ENCODE peak calls at places on chromosomes 16 and 17, in five cellular contexts. M is tibial nerve, B is A549, I is Peyer's patch, K is HCT116. G is an unnamed sample.

GRCh38 chr17:47674503-47674902 is 19.5 kb upstream of the TBKBP1 start:
- DNase-seq in M (no peak), B (no peak), I (no peak), K (no peak), G (no peak)

GRCh38 chr17:74296548-74296936 is 22.5 kb downstream of the DNAI2 start:
- DNase-seq in M (peak; percentile 78), B (peak; percentile 60), I (no peak), K (peak; percentile 57), G (peak; percentile 99)

GRCh38 chr16:11700264-11701029 is 32.2 kb downstream of the SNN start:
- DNase-seq in M (no peak), B (no peak), I (no peak), K (no peak), G (no peak)

GRCh38 chr17:78920528-78920927 is 4.7 kb downstream of the TIMP2 start:
- DNase-seq in M (no peak), B (no peak), I (no peak), K (no peak), G (no peak)

GRCh38 chr17:16989230-16989952 is 17.5 kb upstream of the TNFRSF13B start:
- DNase-seq in M (no peak), B (no peak), I (peak; percentile 73), K (no peak), G (no peak)

GRCh38 chr16:53048139-53048915 is 4.4 kb downstream of the CHD9NB start:
- DNase-seq in M (no peak), B (no peak), I (no peak), K (no peak), G (no peak)

GRCh38 chr16:31073823-31074072 is 292 bp downstream of the ZNF668 start:
- DNase-seq in M (no peak), B (no peak), I (no peak), K (no peak), G (no peak)

GRCh38 chr16:8355714-8356113 is 234.6 kb downstream of the TMEM114 start:
- DNase-seq in M (no peak), B (no peak), I (no peak), K (no peak), G (no peak)

GRCh38 chr16:29821663-29822115 is 1.4 kb downstream of the MVP start:
- DNase-seq in M (no peak), B (peak; percentile 74), I (no peak), K (peak; percentile 70), G (no peak)

GRCh38 chr16:17241264-17241835 is 229.4 kb downstream of the XYLT1 start:
- DNase-seq in M (peak; percentile 40), B (no peak), I (no peak), K (no peak), G (no peak)

GRCh38 chr16:89185062-89185751 is 13.7 kb downstream of the CDH15 start:
- DNase-seq in M (no peak), B (no peak), I (no peak), K (no peak), G (peak; percentile 75)

GRCh38 chr17:74740641-74741387 is 3.8 kb downstream of the RAB37 start:
- DNase-seq in M (no peak), B (no peak), I (no peak), K (no peak), G (no peak)

GRCh38 chr16:21194771-21195301 is 16.5 kb downstream of the ZP2 start:
- DNase-seq in M (no peak), B (no peak), I (no peak), K (no peak), G (no peak)

GRCh38 chr17:40542562-40543411 is 22.5 kb downstream of the CCR7 start:
- DNase-seq in M (peak; percentile 89), B (peak; percentile 99), I (no peak), K (no peak), G (no peak)

GRCh38 chr17:2947996-2948550 is 115.3 kb downstream of the OR1D5 start:
- DNase-seq in M (no peak), B (no peak), I (no peak), K (no peak), G (no peak)

GRCh38 chr16:85673529-85674417 is 15.0 kb downstream of the GINS2 start:
- DNase-seq in M (no peak), B (no peak), I (no peak), K (no peak), G (peak; percentile 92)

GRCh38 chr17:7346761-7347614 is 5.0 kb upstream of the KCTD11 start:
- DNase-seq in M (no peak), B (no peak), I (no peak), K (no peak), G (no peak)
- TF ChIP-seq POLR2A in M (no peak), B (no peak), I (no peak), K (no peak), G (no peak)

GRCh38 chr16:6605490-6605889 is 727.2 kb upstream of the RBFOX1 start:
- DNase-seq in M (no peak), B (no peak), I (no peak), K (no peak), G (no peak)
- TF ChIP-seq POLR2A in M (no peak), B (no peak), I (no peak), K (no peak), G (no peak)

GRCh38 chr17:43373343-43373742 is 25.4 kb upstream of the ARL4D start:
- DNase-seq in M (no peak), B (no peak), I (no peak), K (no peak), G (no peak)
- TF ChIP-seq POLR2A in M (no peak), B (no peak), I (no peak), K (no peak), G (no peak)

GRCh38 chr17:28571255-28572122 is at the start of gene PIGS:
- DNase-seq in M (peak; percentile 82), B (peak; percentile 100), I (peak; percentile 94), K (peak; percentile 81), G (peak; percentile 95)
- TF ChIP-seq POLR2A in M (peak; percentile 82), B (peak; percentile 84), I (peak; percentile 87), K (peak; percentile 67), G (peak; percentile 79)

G was measured in erythroblast.